ENCODE peak calls at places on chromosomes 16 and 17, in six cellular contexts. Y is pancreas; S is CD8-positive, alpha-beta memory T cell; E is transverse colon; U is effector memory CD4-positive, alpha-beta T cell; A is stomach. P is an unnamed sample. For H3K4me1, the result is how much of the 10 kb centered on the place peaks cover.

GRCh38 chr16:69861276-69862030 is 89.7 kb upstream of the CLEC18A start:
- DNase-seq in Y (no peak), S (no peak), E (peak), U (no peak), A (peak), P (no peak)

GRCh38 chr17:75549246-75550138 is 24.0 kb downstream of the LLGL2 start:
- DNase-seq in Y (peak), S (no peak), E (peak), U (no peak), A (peak), P (no peak)

GRCh38 chr17:82424001-82424862 is 5.8 kb upstream of the OGFOD3 start:
- DNase-seq in Y (no peak), S (peak), E (peak), U (peak), A (peak), P (peak)

GRCh38 chr16:47143677-47144558 is at the start of gene NETO2:
- DNase-seq in Y (peak), S (peak), E (peak), U (peak), A (peak), P (peak)

GRCh38 chr17:47278561-47278960 is 24.9 kb downstream of the ITGB3 start:
- DNase-seq in Y (no peak), S (no peak), E (no peak), U (no peak), A (no peak), P (no peak)

GRCh38 chr16:70151391-70151790 is 22.2 kb upstream of the CLEC18C start:
- DNase-seq in Y (no peak), S (no peak), E (no peak), U (no peak), A (no peak), P (no peak)

GRCh38 chr16:72400257-72401078 is 228.5 kb upstream of the PMFBP1 start:
- DNase-seq in Y (no peak), S (no peak), E (peak), U (no peak), A (no peak), P (peak)

GRCh38 chr17:75654176-75654575 is 12.8 kb downstream of the RECQL5 start:
- DNase-seq in Y (no peak), S (no peak), E (no peak), U (no peak), A (no peak), P (no peak)

GRCh38 chr17:62093188-62094155 is 28.4 kb upstream of the MED13 start:
- DNase-seq in Y (no peak), S (no peak), E (no peak), U (no peak), A (no peak), P (peak)

GRCh38 chr16:71846443-71846842 is 667 bp downstream of the ATXN1L start:
- DNase-seq in Y (no peak), S (peak), E (peak), U (no peak), A (no peak), P (no peak)

GRCh38 chr17:28756025-28756804 is 12.4 kb downstream of the TRAF4 start:
- DNase-seq in Y (no peak), S (no peak), E (no peak), U (no peak), A (no peak), P (no peak)

GRCh38 chr16:49910761-49911160 is 54.8 kb upstream of the ZNF423 start:
- DNase-seq in Y (peak), S (no peak), E (no peak), U (no peak), A (no peak), P (no peak)

GRCh38 chr17:42917236-42917603 is 16.6 kb downstream of the G6PC1 start:
- DNase-seq in Y (no peak), S (no peak), E (no peak), U (no peak), A (no peak), P (peak)

GRCh38 chr16:56946767-56947603 is 14.8 kb upstream of the CETP start:
- DNase-seq in Y (no peak), S (no peak), E (peak), U (no peak), A (no peak), P (peak)

GRCh38 chr16:12087901-12088364 is 111.4 kb downstream of the SNX29 start:
- DNase-seq in Y (no peak), S (no peak), E (peak), U (no peak), A (peak), P (no peak)

GRCh38 chr16:25018972-25019617 is 3.9 kb upstream of the ARHGAP17 start:
- DNase-seq in Y (no peak), S (no peak), E (no peak), U (no peak), A (no peak), P (no peak)

GRCh38 chr17:7992516-7992915 is 9.9 kb upstream of the GUCY2D start:
- DNase-seq in Y (no peak), S (no peak), E (no peak), U (no peak), A (no peak), P (peak)

GRCh38 chr17:60390881-60391418 is 983 bp downstream of the USP32 start:
- DNase-seq in Y (no peak), S (no peak), E (peak), U (peak), A (peak), P (no peak)

GRCh38 chr16:59878479-59878878 is 1144.4 kb upstream of the GOT2 start:
- DNase-seq in Y (no peak), S (no peak), E (no peak), U (no peak), A (peak), P (peak)

GRCh38 chr16:1559446-1559975 is 26.0 kb downstream of the TMEM204 start:
- DNase-seq in Y (no peak), S (no peak), E (no peak), U (peak), A (no peak), P (no peak)

GRCh38 chr17:8482546-8482945 is 46.9 kb downstream of the NDEL1 start:
- DNase-seq in Y (no peak), S (no peak), E (no peak), U (no peak), A (no peak), P (no peak)

GRCh38 chr16:9260665-9261064 is 169.2 kb downstream of the HAPSTR1 start:
- DNase-seq in Y (peak), S (no peak), E (peak), U (no peak), A (peak), P (no peak)

GRCh38 chr16:86214326-86215232 is 295.7 kb upstream of the FOXF1 start:
- DNase-seq in Y (peak), S (no peak), E (no peak), U (no peak), A (no peak), P (no peak)

GRCh38 chr17:52678211-52678610 is 519.7 kb upstream of the CA10 start:
- DNase-seq in Y (no peak), S (no peak), E (no peak), U (no peak), A (no peak), P (no peak)

GRCh38 chr17:31560836-31561235 is 169.4 kb downstream of the RAB11FIP4 start:
- DNase-seq in Y (no peak), S (no peak), E (no peak), U (no peak), A (no peak), P (no peak)
- H3K4me1 ChIP-seq in Y (under half), S (under half), E (half or more), U (under half), A (half or more), P (under half)

GRCh38 chr17:77358801-77359716 is 218.3 kb downstream of the SEC14L1 start:
- DNase-seq in Y (no peak), S (no peak), E (no peak), U (no peak), A (peak), P (no peak)
- H3K4me1 ChIP-seq in Y (under half), S (under half), E (under half), U (under half), A (half or more), P (under half)

GRCh38 chr17:58831780-58832179 is 76.1 kb downstream of the PPM1E start:
- DNase-seq in Y (no peak), S (no peak), E (no peak), U (no peak), A (no peak), P (no peak)
- H3K4me1 ChIP-seq in Y (under half), S (under half), E (under half), U (under half), A (under half), P (under half)

DNA sequence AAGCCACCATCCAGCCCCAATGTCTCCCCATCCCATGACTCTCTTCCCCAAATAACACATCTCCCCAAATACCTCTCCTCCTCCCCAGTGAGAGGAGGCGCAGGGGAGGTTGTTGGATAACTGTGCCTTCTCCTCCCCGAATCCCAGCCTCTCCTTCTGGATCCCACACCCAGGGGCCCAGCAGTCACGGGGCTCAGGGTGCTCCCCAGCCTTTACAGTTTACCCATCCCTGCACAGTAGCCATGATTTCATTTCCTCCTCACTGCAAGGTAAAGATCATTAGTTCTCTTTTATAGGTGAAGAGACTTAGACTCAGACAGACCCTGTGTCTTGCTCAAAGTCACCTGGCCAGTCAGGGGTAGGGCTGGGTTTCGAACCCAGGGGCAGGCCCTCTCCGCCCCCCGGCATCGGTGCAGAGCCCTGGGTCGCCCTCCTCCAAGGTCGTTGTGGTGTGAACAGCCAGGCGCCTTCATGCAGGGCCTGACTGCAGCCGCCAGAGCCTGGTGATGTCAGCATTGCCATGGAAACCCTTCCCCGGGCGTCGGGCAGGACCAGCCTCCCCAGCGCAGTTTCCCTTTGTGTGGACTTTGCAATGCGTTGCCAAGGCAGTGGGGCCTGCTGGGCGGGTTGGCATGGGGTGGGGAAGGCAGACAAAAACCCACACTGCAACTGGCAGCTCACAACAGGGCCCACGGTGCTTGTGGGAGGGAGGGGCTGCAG is 53.3 kb upstream of the TOB1 start:
- DNase-seq in Y (peak), S (peak), E (peak), U (peak), A (peak), P (peak)
- H3K4me1 ChIP-seq in Y (half or more), S (under half), E (half or more), U (under half), A (half or more), P (under half)

GRCh38 chr17:67487506-67487905 is 110.4 kb downstream of the PITPNC1 start:
- DNase-seq in Y (no peak), S (no peak), E (no peak), U (no peak), A (no peak), P (no peak)
- H3K4me1 ChIP-seq in Y (under half), S (half or more), E (under half), U (under half), A (under half), P (under half)

DNA sequence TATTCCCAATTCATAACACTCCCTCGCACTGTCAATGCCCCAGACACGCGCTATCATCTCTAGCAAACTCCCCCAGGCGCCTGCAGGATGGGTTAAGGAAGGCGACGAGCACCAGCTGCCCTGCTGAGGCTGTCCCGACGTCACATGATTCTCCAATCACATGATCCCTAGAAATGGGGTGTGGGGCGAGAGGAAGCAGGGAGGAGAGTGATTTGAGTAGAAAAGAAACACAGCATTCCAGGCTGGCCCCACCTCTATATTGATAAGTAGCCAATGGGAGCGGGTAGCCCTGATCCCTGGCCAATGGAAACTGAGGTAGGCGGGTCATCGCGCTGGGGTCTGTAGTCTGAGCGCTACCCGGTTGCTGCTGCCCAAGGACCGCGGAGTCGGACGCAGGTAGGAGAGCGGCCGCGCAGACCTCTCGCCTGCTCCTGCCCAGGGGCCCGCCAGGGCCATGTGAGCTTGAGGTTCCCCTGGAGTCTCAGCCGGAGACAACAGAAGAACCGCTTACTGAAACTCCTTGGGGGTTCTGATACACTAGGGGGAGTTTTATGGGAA is at the start of gene GRN:
- DNase-seq in Y (peak), S (peak), E (peak), U (peak), A (peak), P (peak)
- H3K4me1 ChIP-seq in Y (under half), S (under half), E (under half), U (under half), A (half or more), P (under half)

P was measured in foreskin keratinocyte.